ENCODE peak calls at places on chromosome 5, in five cellular contexts. R is tibial nerve, L is heart right ventricle, E is neural progenitor cell, A is lower lobe of right lung. C is an unnamed sample.

GRCh38 chr5:169847519-169847918 is 132.8 kb downstream of the INSYN2B start:
- DNase-seq in R (no peak), L (no peak), E (no peak), A (no peak), C (no peak)

GRCh38 chr5:20213803-20214202 is 225.8 kb upstream of the CDH18 start:
- DNase-seq in R (no peak), L (no peak), E (no peak), A (no peak), C (no peak)

GRCh38 chr5:133514456-133514855 is 97.9 kb downstream of the FSTL4 start:
- DNase-seq in R (no peak), L (no peak), E (no peak), A (no peak), C (no peak)

GRCh38 chr5:52757991-52758390 is 29.7 kb upstream of the ITGA1 start:
- DNase-seq in R (no peak), L (no peak), E (no peak), A (no peak), C (no peak)

GRCh38 chr5:149452007-149452664 is 73.0 kb upstream of the IL17B start:
- DNase-seq in R (no peak), L (peak; percentile 73), E (peak; percentile 57), A (peak; percentile 82), C (no peak)

GRCh38 chr5:141914154-141914743 is 9.4 kb upstream of the DELE1 start:
- DNase-seq in R (no peak), L (peak; percentile 25), E (peak; percentile 78), A (peak; percentile 79), C (no peak)

GRCh38 chr5:53246042-53246836 is 136.7 kb upstream of the MOCS2 start:
- DNase-seq in R (no peak), L (no peak), E (no peak), A (no peak), C (peak; percentile 84)

GRCh38 chr5:90866333-90866732 is 307.7 kb downstream of the ADGRV1 start:
- DNase-seq in R (no peak), L (no peak), E (no peak), A (no peak), C (peak; percentile 58)

GRCh38 chr5:131957721-131958483 is 12.4 kb upstream of the MEIKIN start:
- DNase-seq in R (no peak), L (no peak), E (no peak), A (no peak), C (no peak)

GRCh38 chr5:77428033-77428432 is 64.1 kb downstream of the WDR41 start:
- DNase-seq in R (no peak), L (no peak), E (no peak), A (no peak), C (no peak)

GRCh38 chr5:67211926-67212325 is 15.3 kb upstream of the CD180 start:
- DNase-seq in R (no peak), L (no peak), E (no peak), A (no peak), C (peak; percentile 76)

GRCh38 chr5:76709762-76710161 is 6.2 kb upstream of the F2R start:
- DNase-seq in R (no peak), L (no peak), E (no peak), A (no peak), C (no peak)

GRCh38 chr5:51889703-51890102 is 506.5 kb downstream of the ISL1 start:
- DNase-seq in R (no peak), L (no peak), E (no peak), A (no peak), C (no peak)

GRCh38 chr5:11785771-11786342 is 118.4 kb downstream of the CTNND2 start:
- DNase-seq in R (no peak), L (peak; percentile 17), E (no peak), A (no peak), C (no peak)

GRCh38 chr5:51138164-51138563 is 245.1 kb upstream of the ISL1 start:
- DNase-seq in R (no peak), L (no peak), E (no peak), A (no peak), C (no peak)

GRCh38 chr5:101370240-101370639 is 467.2 kb upstream of the ST8SIA4 start:
- DNase-seq in R (no peak), L (no peak), E (peak; percentile 4), A (no peak), C (no peak)

GRCh38 chr5:82635561-82636288 is 357.6 kb upstream of the RPS23 start:
- DNase-seq in R (no peak), L (no peak), E (no peak), A (no peak), C (peak; percentile 35)

GRCh38 chr5:72586788-72587530 is 79.7 kb upstream of the ZNF366 start:
- DNase-seq in R (no peak), L (no peak), E (no peak), A (no peak), C (no peak)

GRCh38 chr5:72587909-72588308 is 80.7 kb upstream of the ZNF366 start:
- DNase-seq in R (no peak), L (no peak), E (no peak), A (no peak), C (no peak)

DNA sequence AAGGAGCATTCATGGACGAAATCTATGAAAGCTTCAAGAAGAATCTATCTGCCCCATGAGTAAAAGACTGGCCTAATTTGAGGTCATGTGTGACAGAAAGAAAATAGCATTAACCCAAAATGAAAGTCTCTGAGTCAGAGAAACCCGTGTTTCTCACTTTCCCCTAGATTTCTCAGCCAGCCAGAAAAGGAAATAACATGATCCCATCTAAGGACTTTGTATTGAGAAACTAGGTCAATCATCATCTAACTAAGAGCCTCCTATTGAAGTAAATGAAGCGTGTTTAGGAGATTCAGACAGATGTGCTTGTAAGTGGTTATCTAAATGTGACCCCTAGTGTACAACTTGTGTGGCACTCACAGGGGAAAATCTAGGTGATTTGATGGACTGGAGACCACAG is 77.3 kb upstream of the ZNF366 start:
- DNase-seq in R (no peak), L (no peak), E (no peak), A (no peak), C (no peak)
- TF ChIP-seq CTCF in R (no peak), L (no peak), E (no peak), A (no peak), C (no peak)

GRCh38 chr5:135993894-135994514 is 34.8 kb upstream of the TGFBI start:
- DNase-seq in R (no peak), L (no peak), E (no peak), A (no peak), C (peak; percentile 70)
- H3K27ac ChIP-seq in R (peak overlapping the region; percentile 77), L (peak overlapping the region; percentile 1), E (no peak overlapping the region), A (no peak overlapping the region), C (peak overlapping the region; percentile 67)

GRCh38 chr5:179536676-179537075 is 13.7 kb upstream of the RUFY1 start:
- DNase-seq in R (no peak), L (no peak), E (no peak), A (no peak), C (no peak)
- TF ChIP-seq CTCF in R (no peak), L (no peak), E (no peak), A (no peak), C (no peak)

GRCh38 chr5:127551410-127552041 is 34.1 kb downstream of the PRRC1 start:
- DNase-seq in R (no peak), L (no peak), E (no peak), A (no peak), C (no peak)

GRCh38 chr5:127556609-127557348 is 39.3 kb downstream of the PRRC1 start:
- DNase-seq in R (no peak), L (no peak), E (no peak), A (no peak), C (no peak)

GRCh38 chr5:127558273-127558672 is 40.8 kb downstream of the PRRC1 start:
- DNase-seq in R (no peak), L (no peak), E (no peak), A (no peak), C (no peak)

GRCh38 chr5:127550652-127551409 is 33.4 kb downstream of the PRRC1 start:
- DNase-seq in R (no peak), L (no peak), E (no peak), A (no peak), C (no peak)

GRCh38 chr5:127555826-127556225 is 38.4 kb downstream of the PRRC1 start:
- DNase-seq in R (no peak), L (no peak), E (no peak), A (no peak), C (no peak)
- H3K27ac ChIP-seq in R (no peak overlapping the region), L (no peak overlapping the region), E (no peak overlapping the region), A (no peak overlapping the region), C (no peak overlapping the region)

DNA sequence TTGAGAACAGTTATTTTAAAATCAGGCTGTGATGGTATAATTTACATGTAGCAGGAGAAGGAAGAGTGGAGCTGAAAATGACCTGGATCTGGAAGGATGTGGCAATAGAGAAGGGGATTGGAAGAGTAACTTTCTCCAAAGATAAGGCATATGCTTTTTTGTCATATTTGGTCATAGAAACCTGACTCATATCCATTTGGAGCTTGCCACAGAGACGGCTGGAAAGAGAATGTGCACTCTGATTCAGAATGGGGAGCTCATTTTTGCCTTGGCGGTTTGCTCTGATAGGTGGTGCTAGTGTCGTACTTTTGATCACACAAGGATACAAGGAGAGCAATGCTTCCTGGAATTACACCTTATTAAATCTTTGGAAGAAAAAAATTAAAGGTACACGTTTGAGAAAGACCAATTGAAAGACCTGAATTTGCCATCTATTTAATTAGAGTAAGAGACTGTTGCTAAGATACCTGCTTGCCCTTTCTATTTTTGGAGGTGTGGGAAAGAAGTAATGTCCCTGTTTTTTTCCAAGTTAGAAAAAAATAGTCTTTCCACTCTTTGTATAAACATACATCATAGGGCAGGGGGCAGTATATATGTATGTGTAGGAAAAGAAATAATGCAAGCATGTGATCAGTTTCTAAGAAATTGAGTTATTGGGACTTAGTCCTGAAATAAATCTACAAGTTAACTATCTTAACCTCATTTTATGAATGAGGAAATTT is 5.4 kb downstream of the LSM11 start:
- DNase-seq in R (no peak), L (no peak), E (no peak), A (no peak), C (peak; percentile 64)
- TF ChIP-seq CTCF in R (no peak), L (no peak), E (no peak), A (no peak), C (no peak)

DNA sequence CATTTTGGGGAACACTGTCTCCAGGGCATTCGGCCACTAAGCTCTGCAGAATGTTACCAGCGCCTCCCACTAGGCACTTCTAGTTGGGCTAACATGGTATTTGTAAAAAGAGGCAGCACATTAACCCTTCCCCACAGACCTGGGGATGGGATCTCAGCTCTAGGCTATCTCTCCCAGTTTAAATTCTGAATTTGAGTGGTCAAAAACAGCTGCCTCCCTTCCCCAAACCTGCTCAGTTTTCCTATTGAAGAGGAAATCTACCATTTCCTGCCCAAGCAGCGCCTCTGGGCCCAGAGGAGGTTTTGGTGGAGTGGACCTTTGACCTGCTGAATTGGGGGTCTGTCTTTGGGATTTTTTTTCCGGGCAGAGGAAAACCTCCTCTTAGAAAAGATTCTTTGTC is 53.2 kb downstream of the ENC1 start:
- DNase-seq in R (no peak), L (no peak), E (no peak), A (no peak), C (no peak)
- H3K27ac ChIP-seq in R (peak overlapping the region; percentile 6), L (peak overlapping the region; percentile 23), E (peak overlapping the region; percentile 4), A (no peak overlapping the region), C (no peak overlapping the region)